ENCODE peak calls at places on chromosome 13, in eight cellular contexts. One of them, this sample, is unnamed.

GRCh38 chr13:29704648-29705047 is 109.2 kb upstream of the SLC7A1 start:
- DNase-seq in upper lobe of left lung: no peak
- DNase-seq in cardiac muscle cell: peak; percentile 55
- DNase-seq in CD8-positive, alpha-beta T cell: no peak
- DNase-seq in CD8-positive, alpha-beta memory T cell: no peak
- DNase-seq in GM23248: peak; percentile 56
- DNase-seq in small intestine: peak; percentile 8
- DNase-seq in heart right ventricle: no peak
- DNase-seq in this sample: no peak

GRCh38 chr13:83881031-83881727 is 1.1 kb downstream of the SLITRK1 start:
- DNase-seq in GM23248: no peak
- DNase-seq in upper lobe of left lung: no peak
- DNase-seq in cardiac muscle cell: no peak
- DNase-seq in CD8-positive, alpha-beta memory T cell: no peak
- DNase-seq in heart right ventricle: no peak
- DNase-seq in CD8-positive, alpha-beta T cell: no peak
- DNase-seq in small intestine: no peak
- DNase-seq in this sample: no peak

GRCh38 chr13:46288570-46289259 is 77.0 kb downstream of the LRRC63 start:
- DNase-seq in upper lobe of left lung: no peak
- DNase-seq in CD8-positive, alpha-beta T cell: no peak
- DNase-seq in heart right ventricle: no peak
- DNase-seq in GM23248: peak; percentile 62
- DNase-seq in small intestine: peak; percentile 40
- DNase-seq in CD8-positive, alpha-beta memory T cell: peak; percentile 65
- DNase-seq in cardiac muscle cell: peak; percentile 69
- DNase-seq in this sample: no peak

GRCh38 chr13:55244991-55245644 is 1895.6 kb upstream of the PRR20A start:
- DNase-seq in small intestine: no peak
- DNase-seq in cardiac muscle cell: peak; percentile 25
- DNase-seq in CD8-positive, alpha-beta T cell: no peak
- DNase-seq in heart right ventricle: no peak
- DNase-seq in GM23248: no peak
- DNase-seq in upper lobe of left lung: no peak
- DNase-seq in CD8-positive, alpha-beta memory T cell: no peak
- DNase-seq in this sample: no peak

GRCh38 chr13:42312817-42313431 is 41.0 kb downstream of the AKAP11 start:
- DNase-seq in CD8-positive, alpha-beta T cell: no peak
- DNase-seq in CD8-positive, alpha-beta memory T cell: no peak
- DNase-seq in cardiac muscle cell: no peak
- DNase-seq in upper lobe of left lung: no peak
- DNase-seq in heart right ventricle: no peak
- DNase-seq in GM23248: no peak
- DNase-seq in small intestine: no peak
- DNase-seq in this sample: no peak

GRCh38 chr13:91986771-91987515 is 588.5 kb downstream of the GPC5 start:
- DNase-seq in GM23248: no peak
- DNase-seq in small intestine: no peak
- DNase-seq in heart right ventricle: no peak
- DNase-seq in cardiac muscle cell: no peak
- DNase-seq in upper lobe of left lung: no peak
- DNase-seq in CD8-positive, alpha-beta T cell: no peak
- DNase-seq in CD8-positive, alpha-beta memory T cell: no peak
- DNase-seq in this sample: no peak

GRCh38 chr13:111902726-111903125 is 164.2 kb upstream of the SOX1 start:
- DNase-seq in GM23248: no peak
- DNase-seq in CD8-positive, alpha-beta T cell: no peak
- DNase-seq in cardiac muscle cell: no peak
- DNase-seq in CD8-positive, alpha-beta memory T cell: no peak
- DNase-seq in heart right ventricle: no peak
- DNase-seq in small intestine: no peak
- DNase-seq in upper lobe of left lung: no peak
- DNase-seq in this sample: no peak

GRCh38 chr13:113351514-113352026 is 12.4 kb downstream of the GRTP1 start:
- DNase-seq in GM23248: no peak
- DNase-seq in CD8-positive, alpha-beta memory T cell: no peak
- DNase-seq in upper lobe of left lung: no peak
- DNase-seq in cardiac muscle cell: no peak
- DNase-seq in small intestine: no peak
- DNase-seq in heart right ventricle: no peak
- DNase-seq in CD8-positive, alpha-beta T cell: no peak
- DNase-seq in this sample: no peak

GRCh38 chr13:98451676-98452105 is 125.2 kb downstream of the STK24 start:
- DNase-seq in small intestine: no peak
- DNase-seq in cardiac muscle cell: no peak
- DNase-seq in GM23248: peak; percentile 86
- DNase-seq in upper lobe of left lung: no peak
- DNase-seq in CD8-positive, alpha-beta T cell: no peak
- DNase-seq in heart right ventricle: peak; percentile 42
- DNase-seq in CD8-positive, alpha-beta memory T cell: no peak
- DNase-seq in this sample: peak; percentile 46

GRCh38 chr13:73625562-73626339 is 508.5 kb downstream of the KLF12 start:
- DNase-seq in small intestine: no peak
- DNase-seq in GM23248: no peak
- DNase-seq in upper lobe of left lung: no peak
- DNase-seq in CD8-positive, alpha-beta memory T cell: peak; percentile 52
- DNase-seq in heart right ventricle: no peak
- DNase-seq in CD8-positive, alpha-beta T cell: peak; percentile 39
- DNase-seq in cardiac muscle cell: no peak
- DNase-seq in this sample: no peak

GRCh38 chr13:50126378-50127016 is 111.3 kb downstream of the KCNRG start:
- DNase-seq in CD8-positive, alpha-beta memory T cell: no peak
- DNase-seq in heart right ventricle: no peak
- DNase-seq in cardiac muscle cell: peak; percentile 36
- DNase-seq in CD8-positive, alpha-beta T cell: no peak
- DNase-seq in upper lobe of left lung: no peak
- DNase-seq in GM23248: peak; percentile 60
- DNase-seq in small intestine: no peak
- DNase-seq in this sample: no peak

GRCh38 chr13:99919132-99919531 is 52.4 kb downstream of the ZIC5 start:
- DNase-seq in small intestine: no peak
- DNase-seq in CD8-positive, alpha-beta memory T cell: no peak
- DNase-seq in upper lobe of left lung: no peak
- DNase-seq in GM23248: no peak
- DNase-seq in heart right ventricle: no peak
- DNase-seq in CD8-positive, alpha-beta T cell: no peak
- DNase-seq in cardiac muscle cell: no peak
- DNase-seq in this sample: no peak

GRCh38 chr13:29427937-29428309 is 167.6 kb downstream of the SLC7A1 start:
- DNase-seq in small intestine: no peak
- DNase-seq in cardiac muscle cell: no peak
- DNase-seq in CD8-positive, alpha-beta T cell: no peak
- DNase-seq in upper lobe of left lung: no peak
- DNase-seq in heart right ventricle: no peak
- DNase-seq in CD8-positive, alpha-beta memory T cell: no peak
- DNase-seq in GM23248: no peak
- DNase-seq in this sample: no peak

GRCh38 chr13:42992585-42993122 is 613 bp upstream of the EPSTI1 start:
- DNase-seq in CD8-positive, alpha-beta memory T cell: peak; percentile 69
- DNase-seq in CD8-positive, alpha-beta T cell: no peak
- DNase-seq in cardiac muscle cell: no peak
- DNase-seq in GM23248: no peak
- DNase-seq in heart right ventricle: no peak
- DNase-seq in small intestine: no peak
- DNase-seq in upper lobe of left lung: no peak
- DNase-seq in this sample: no peak

GRCh38 chr13:71499235-71499634 is 367.8 kb downstream of the DACH1 start:
- DNase-seq in CD8-positive, alpha-beta memory T cell: no peak
- DNase-seq in heart right ventricle: no peak
- DNase-seq in small intestine: no peak
- DNase-seq in cardiac muscle cell: no peak
- DNase-seq in GM23248: no peak
- DNase-seq in upper lobe of left lung: no peak
- DNase-seq in CD8-positive, alpha-beta T cell: no peak
- DNase-seq in this sample: no peak

DNA sequence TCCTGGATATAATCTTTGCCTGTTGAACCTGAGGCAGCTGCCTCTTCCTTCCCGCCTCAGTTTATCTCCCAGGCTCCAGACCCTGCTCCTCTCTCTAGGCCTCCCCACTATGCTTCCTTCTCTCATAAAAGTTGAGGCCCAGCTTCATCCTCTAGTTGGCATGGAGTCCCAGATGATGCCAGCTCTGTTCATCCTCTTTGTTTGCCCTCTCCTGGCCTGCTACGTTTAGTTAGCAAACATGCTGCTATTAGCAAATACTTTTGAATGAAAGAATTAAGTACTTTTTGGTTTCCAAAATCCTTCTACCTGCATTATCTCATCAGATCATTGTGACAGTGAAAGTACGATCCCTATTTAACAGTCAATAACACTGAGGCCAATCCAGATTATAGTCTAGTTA is 472.5 kb downstream of the COG6 start:
- DNase-seq in upper lobe of left lung: no peak
- DNase-seq in GM23248: no peak
- DNase-seq in heart right ventricle: no peak
- DNase-seq in cardiac muscle cell: no peak
- DNase-seq in CD8-positive, alpha-beta memory T cell: no peak
- DNase-seq in small intestine: no peak
- DNase-seq in CD8-positive, alpha-beta T cell: no peak
- DNase-seq in this sample: no peak
- H3K27ac ChIP-seq in upper lobe of left lung: no peak overlapping the region
- H3K27ac ChIP-seq in GM23248: no peak overlapping the region
- H3K27ac ChIP-seq in heart right ventricle: no peak overlapping the region
- H3K27ac ChIP-seq in cardiac muscle cell: no peak overlapping the region
- H3K27ac ChIP-seq in CD8-positive, alpha-beta memory T cell: no peak overlapping the region
- H3K27ac ChIP-seq in small intestine: no peak overlapping the region
- H3K27ac ChIP-seq in CD8-positive, alpha-beta T cell: no peak overlapping the region
- H3K27ac ChIP-seq in this sample: no peak overlapping the region

GRCh38 chr13:109160887-109161669 is 531.7 kb downstream of the MYO16 start:
- DNase-seq in cardiac muscle cell: no peak
- DNase-seq in GM23248: no peak
- DNase-seq in upper lobe of left lung: no peak
- DNase-seq in small intestine: no peak
- DNase-seq in CD8-positive, alpha-beta memory T cell: no peak
- DNase-seq in CD8-positive, alpha-beta T cell: no peak
- DNase-seq in heart right ventricle: no peak
- DNase-seq in this sample: no peak

GRCh38 chr13:109158383-109158782 is 529.0 kb downstream of the MYO16 start:
- DNase-seq in cardiac muscle cell: no peak
- DNase-seq in small intestine: no peak
- DNase-seq in CD8-positive, alpha-beta T cell: no peak
- DNase-seq in upper lobe of left lung: no peak
- DNase-seq in CD8-positive, alpha-beta memory T cell: no peak
- DNase-seq in GM23248: no peak
- DNase-seq in heart right ventricle: no peak
- DNase-seq in this sample: no peak

GRCh38 chr13:109157275-109157674 is 527.9 kb downstream of the MYO16 start:
- DNase-seq in cardiac muscle cell: no peak
- DNase-seq in GM23248: no peak
- DNase-seq in CD8-positive, alpha-beta T cell: no peak
- DNase-seq in heart right ventricle: no peak
- DNase-seq in upper lobe of left lung: no peak
- DNase-seq in CD8-positive, alpha-beta memory T cell: no peak
- DNase-seq in small intestine: no peak
- DNase-seq in this sample: no peak

GRCh38 chr13:109160357-109160756 is 530.9 kb downstream of the MYO16 start:
- DNase-seq in GM23248: no peak
- DNase-seq in cardiac muscle cell: no peak
- DNase-seq in heart right ventricle: no peak
- DNase-seq in upper lobe of left lung: no peak
- DNase-seq in small intestine: no peak
- DNase-seq in CD8-positive, alpha-beta memory T cell: no peak
- DNase-seq in CD8-positive, alpha-beta T cell: no peak
- DNase-seq in this sample: no peak

GRCh38 chr13:109159650-109160309 is 530.4 kb downstream of the MYO16 start:
- DNase-seq in small intestine: no peak
- DNase-seq in upper lobe of left lung: no peak
- DNase-seq in heart right ventricle: no peak
- DNase-seq in cardiac muscle cell: no peak
- DNase-seq in CD8-positive, alpha-beta T cell: no peak
- DNase-seq in CD8-positive, alpha-beta memory T cell: no peak
- DNase-seq in GM23248: no peak
- DNase-seq in this sample: no peak
- H3K4me1 ChIP-seq in small intestine: no peaks in the 10 kb centered on the region
- H3K4me1 ChIP-seq in upper lobe of left lung: peaks cover 17% of the 10 kb centered on the region
- H3K4me1 ChIP-seq in heart right ventricle: peaks cover 2% of the 10 kb centered on the region
- H3K4me1 ChIP-seq in cardiac muscle cell: no peaks in the 10 kb centered on the region
- H3K4me1 ChIP-seq in CD8-positive, alpha-beta T cell: no peaks in the 10 kb centered on the region
- H3K4me1 ChIP-seq in CD8-positive, alpha-beta memory T cell: no peaks in the 10 kb centered on the region
- H3K4me1 ChIP-seq in GM23248: peaks cover 25% of the 10 kb centered on the region
- H3K4me1 ChIP-seq in this sample: peaks cover 22% of the 10 kb centered on the region

DNA sequence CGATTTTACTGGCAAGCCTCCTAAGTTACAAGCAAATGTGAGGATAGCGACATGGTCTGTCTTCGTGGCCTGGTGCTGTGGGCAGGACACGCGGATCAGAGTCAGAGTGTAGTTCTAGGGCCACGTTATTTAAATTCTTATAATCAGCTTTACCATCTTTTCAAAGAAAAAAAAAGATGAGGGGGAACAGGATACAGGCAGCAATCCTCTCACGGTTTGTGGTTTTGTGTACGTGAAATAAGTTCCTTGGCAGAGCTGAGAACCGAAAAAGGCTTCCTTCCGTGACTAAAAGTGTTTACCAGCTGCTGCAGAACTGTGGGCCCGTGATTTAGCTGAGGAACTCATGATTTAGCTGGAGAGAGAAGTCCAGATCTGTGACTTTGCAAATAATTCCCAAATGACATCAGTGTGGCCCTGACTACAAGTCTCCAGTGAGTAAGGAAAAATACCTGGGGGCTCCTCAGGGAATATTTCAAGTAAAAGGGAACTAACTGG is 27.2 kb downstream of the RCBTB2 start:
- DNase-seq in small intestine: peak; percentile 48
- DNase-seq in CD8-positive, alpha-beta memory T cell: peak; percentile 78
- DNase-seq in heart right ventricle: peak; percentile 68
- DNase-seq in cardiac muscle cell: no peak
- DNase-seq in CD8-positive, alpha-beta T cell: peak; percentile 54
- DNase-seq in GM23248: peak; percentile 19
- DNase-seq in upper lobe of left lung: peak; percentile 73
- DNase-seq in this sample: no peak
- H3K27ac ChIP-seq in small intestine: no peak overlapping the region
- H3K27ac ChIP-seq in CD8-positive, alpha-beta memory T cell: peak overlapping the region; percentile 36
- H3K27ac ChIP-seq in heart right ventricle: peak overlapping the region; percentile 67
- H3K27ac ChIP-seq in cardiac muscle cell: no peak overlapping the region
- H3K27ac ChIP-seq in CD8-positive, alpha-beta T cell: peak overlapping the region; percentile 36
- H3K27ac ChIP-seq in GM23248: no peak overlapping the region
- H3K27ac ChIP-seq in upper lobe of left lung: peak overlapping the region; percentile 87
- H3K27ac ChIP-seq in this sample: peak overlapping the region; percentile 96

GRCh38 chr13:40588101-40588500 is 78.3 kb downstream of the FOXO1 start:
- DNase-seq in heart right ventricle: no peak
- DNase-seq in GM23248: no peak
- DNase-seq in CD8-positive, alpha-beta T cell: no peak
- DNase-seq in upper lobe of left lung: no peak
- DNase-seq in CD8-positive, alpha-beta memory T cell: no peak
- DNase-seq in small intestine: no peak
- DNase-seq in cardiac muscle cell: no peak
- DNase-seq in this sample: no peak
- H3K4me1 ChIP-seq in heart right ventricle: peaks cover 76% of the 10 kb centered on the region
- H3K4me1 ChIP-seq in GM23248: peaks cover 5% of the 10 kb centered on the region
- H3K4me1 ChIP-seq in CD8-positive, alpha-beta T cell: peaks cover 82% of the 10 kb centered on the region
- H3K4me1 ChIP-seq in upper lobe of left lung: peaks cover 57% of the 10 kb centered on the region
- H3K4me1 ChIP-seq in CD8-positive, alpha-beta memory T cell: peaks cover 79% of the 10 kb centered on the region
- H3K4me1 ChIP-seq in small intestine: peaks cover 15% of the 10 kb centered on the region
- H3K4me1 ChIP-seq in cardiac muscle cell: peaks cover 31% of the 10 kb centered on the region
- H3K4me1 ChIP-seq in this sample: peaks cover 56% of the 10 kb centered on the region

This sample was measured in thoracic aorta.